ENCODE peak calls at places on chromosomes 16 and 17, in eight cellular contexts. B, E, Z, F, Q, H, G and R are unnamed samples. For H3K27me3 and H3K4me1, the result is how much of the 10 kb centered on the place peaks cover.

GRCh38 chr17:77883213-77883650 is 75.3 kb upstream of the TNRC6C start:
- DNase-seq in B (peak), E (no peak), Z (no peak), F (no peak), Q (no peak), H (no peak), G (no peak), R (no peak)

GRCh38 chr17:76681222-76682137 is 29.3 kb downstream of the MXRA7 start:
- DNase-seq in B (peak), E (peak), Z (peak), F (peak), Q (peak), H (peak), G (peak), R (peak)

GRCh38 chr16:85514601-85515318 is 98.4 kb upstream of the GSE1 start:
- DNase-seq in B (peak), E (peak), Z (peak), F (no peak), Q (peak), H (no peak), G (peak), R (peak)

GRCh38 chr16:72241930-72242329 is 70.0 kb upstream of the PMFBP1 start:
- DNase-seq in B (no peak), E (peak), Z (peak), F (no peak), Q (no peak), H (peak), G (no peak), R (peak)

GRCh38 chr17:43418441-43419374 is 19.9 kb downstream of the ARL4D start:
- DNase-seq in B (peak), E (peak), Z (peak), F (no peak), Q (peak), H (peak), G (no peak), R (peak)

GRCh38 chr16:24999856-25000447 is 15.2 kb downstream of the ARHGAP17 start:
- DNase-seq in B (no peak), E (no peak), Z (no peak), F (no peak), Q (no peak), H (peak), G (peak), R (peak)

GRCh38 chr17:16999931-17000625 is 28.2 kb upstream of the TNFRSF13B start:
- DNase-seq in B (no peak), E (no peak), Z (no peak), F (no peak), Q (no peak), H (no peak), G (no peak), R (no peak)

GRCh38 chr16:68658974-68659360 is 13.9 kb downstream of the CDH3 start:
- DNase-seq in B (no peak), E (no peak), Z (no peak), F (no peak), Q (no peak), H (no peak), G (no peak), R (no peak)

GRCh38 chr16:30628628-30629342 is 18.6 kb upstream of the ZNF689 start:
- DNase-seq in B (peak), E (peak), Z (peak), F (no peak), Q (peak), H (peak), G (peak), R (peak)

GRCh38 chr17:33778505-33779398 is 476.3 kb upstream of the CCL2 start:
- DNase-seq in B (no peak), E (peak), Z (peak), F (peak), Q (peak), H (peak), G (peak), R (peak)

GRCh38 chr17:68368387-68368786 is 77.1 kb downstream of the ARSG start:
- DNase-seq in B (no peak), E (no peak), Z (no peak), F (no peak), Q (no peak), H (no peak), G (no peak), R (no peak)

GRCh38 chr16:13453938-13454553 is 465.9 kb upstream of the ERCC4 start:
- DNase-seq in B (no peak), E (no peak), Z (peak), F (no peak), Q (peak), H (peak), G (peak), R (peak)

GRCh38 chr17:32206816-32207215 is 58.8 kb upstream of the RHBDL3 start:
- DNase-seq in B (no peak), E (peak), Z (no peak), F (no peak), Q (no peak), H (no peak), G (no peak), R (no peak)

GRCh38 chr16:21125191-21125590 is 25.5 kb downstream of the DNAH3 start:
- DNase-seq in B (no peak), E (no peak), Z (no peak), F (no peak), Q (no peak), H (no peak), G (no peak), R (no peak)

GRCh38 chr17:17395246-17395802 is 81.5 kb upstream of the MED9 start:
- DNase-seq in B (peak), E (no peak), Z (no peak), F (no peak), Q (no peak), H (no peak), G (no peak), R (no peak)

GRCh38 chr16:1509307-1510221 is 16.4 kb downstream of the TELO2 start:
- DNase-seq in B (peak), E (no peak), Z (no peak), F (no peak), Q (no peak), H (peak), G (no peak), R (no peak)

GRCh38 chr16:1510941-1511351 is 17.8 kb downstream of the TELO2 start:
- DNase-seq in B (no peak), E (no peak), Z (no peak), F (no peak), Q (no peak), H (no peak), G (no peak), R (no peak)

GRCh38 chr16:1510272-1510671 is 17.1 kb downstream of the TELO2 start:
- DNase-seq in B (no peak), E (no peak), Z (no peak), F (no peak), Q (no peak), H (no peak), G (no peak), R (no peak)

GRCh38 chr16:1506494-1507213 is 13.5 kb downstream of the TELO2 start:
- DNase-seq in B (no peak), E (no peak), Z (no peak), F (no peak), Q (no peak), H (no peak), G (no peak), R (no peak)

GRCh38 chr16:1508494-1509167 is 15.5 kb downstream of the TELO2 start:
- DNase-seq in B (no peak), E (no peak), Z (no peak), F (no peak), Q (no peak), H (no peak), G (no peak), R (no peak)
- H3K27ac ChIP-seq in B (peak), E (no peak), Z (no peak), F (no peak), Q (no peak), H (peak), G (no peak), R (no peak)

GRCh38 chr17:57284984-57285646 is 28.8 kb downstream of the MSI2 start:
- DNase-seq in B (no peak), E (no peak), Z (no peak), F (no peak), Q (peak), H (no peak), G (no peak), R (no peak)
- H3K27me3 ChIP-seq in B (under half), E (under half), Z (under half), F (under half), Q (under half), H (under half), G (under half), R (under half)

GRCh38 chr16:22926105-22926751 is 112.3 kb downstream of the HS3ST2 start:
- DNase-seq in B (peak), E (no peak), Z (no peak), F (no peak), Q (no peak), H (peak), G (no peak), R (no peak)
- H3K4me1 ChIP-seq in B (under half), E (under half), Z (under half), F (under half), Q (under half), H (under half), G (under half), R (under half)

GRCh38 chr17:49360796-49361128 is 1.3 kb downstream of the ZNF652 start:
- DNase-seq in B (no peak), E (no peak), Z (no peak), F (no peak), Q (no peak), H (no peak), G (no peak), R (peak)
- H3K27ac ChIP-seq in B (peak), E (peak), Z (peak), F (no peak), Q (no peak), H (peak), G (peak), R (peak)

DNA sequence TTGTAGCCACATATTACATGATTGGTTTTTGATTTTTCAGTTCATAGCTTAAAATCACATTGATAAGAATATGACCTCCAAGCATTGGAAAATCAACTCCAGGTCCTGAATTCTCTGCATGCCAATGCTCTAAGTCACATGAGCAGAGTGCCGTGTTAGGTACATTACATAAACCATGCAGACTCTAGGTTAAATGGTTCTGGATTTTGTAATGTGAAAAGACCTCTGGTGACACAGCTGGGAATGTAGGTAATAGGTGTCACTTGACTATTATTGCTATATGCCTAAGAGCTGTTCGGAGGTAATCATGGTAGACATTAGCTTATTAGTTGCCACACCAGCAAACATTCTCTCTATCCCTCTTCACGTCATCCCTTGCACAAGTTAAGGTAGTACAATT is 231.1 kb upstream of the SALL1 start:
- DNase-seq in B (no peak), E (no peak), Z (no peak), F (no peak), Q (no peak), H (no peak), G (no peak), R (peak)
- H3K27me3 ChIP-seq in B (under half), E (under half), Z (under half), F (under half), Q (under half), H (under half), G (under half), R (under half)

GRCh38 chr17:45313927-45314760 is 2.7 kb downstream of the MAP3K14 start:
- DNase-seq in B (no peak), E (no peak), Z (no peak), F (no peak), Q (no peak), H (no peak), G (no peak), R (no peak)
- H3K4me1 ChIP-seq in B (half or more), E (under half), Z (under half), F (under half), Q (under half), H (under half), G (half or more), R (half or more)

DNA sequence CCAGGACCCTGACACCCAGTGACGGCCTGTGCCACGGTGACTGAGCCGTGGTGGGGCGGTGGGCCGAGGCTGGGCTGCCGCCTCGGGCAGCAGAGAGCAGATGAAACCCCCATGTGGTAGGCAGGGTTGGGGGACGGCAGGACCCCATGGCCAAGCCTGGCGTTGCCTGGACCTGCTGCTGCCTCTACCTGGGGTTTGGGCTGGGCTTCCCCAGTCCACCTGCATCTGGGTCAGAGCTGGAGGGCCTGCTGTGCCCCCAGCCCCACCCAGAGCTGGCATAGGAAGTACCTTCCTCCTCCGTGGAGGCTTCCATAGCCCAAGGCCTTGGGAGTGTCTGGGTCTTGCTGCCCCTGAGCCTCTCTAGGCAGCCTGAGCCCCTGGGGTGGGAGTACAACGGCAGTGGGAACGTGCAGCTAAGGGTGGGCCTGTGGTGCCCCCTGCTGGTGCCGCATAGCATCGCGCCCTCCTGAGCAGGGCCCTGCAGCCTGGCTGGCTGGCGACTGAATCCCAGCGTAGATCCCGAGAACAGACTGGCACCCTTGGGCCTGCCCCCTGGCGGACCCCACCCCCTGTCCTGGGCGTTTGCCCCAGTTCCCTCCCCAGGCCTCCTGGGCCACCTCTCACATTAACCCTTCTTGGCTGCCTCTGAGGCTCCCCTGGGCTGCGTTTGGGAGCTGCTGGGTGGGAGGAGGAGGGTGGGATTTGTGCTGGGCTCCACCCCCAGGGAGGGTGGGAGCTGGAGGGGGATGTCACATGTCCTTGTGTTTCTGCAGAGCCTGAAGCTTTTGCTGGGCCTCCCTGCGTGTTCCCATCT is 12.6 kb upstream of the ATP6V0C start:
- DNase-seq in B (peak), E (peak), Z (peak), F (peak), Q (peak), H (peak), G (peak), R (peak)
- H3K27ac ChIP-seq in B (no peak), E (no peak), Z (peak), F (no peak), Q (no peak), H (no peak), G (no peak), R (peak)

DNA sequence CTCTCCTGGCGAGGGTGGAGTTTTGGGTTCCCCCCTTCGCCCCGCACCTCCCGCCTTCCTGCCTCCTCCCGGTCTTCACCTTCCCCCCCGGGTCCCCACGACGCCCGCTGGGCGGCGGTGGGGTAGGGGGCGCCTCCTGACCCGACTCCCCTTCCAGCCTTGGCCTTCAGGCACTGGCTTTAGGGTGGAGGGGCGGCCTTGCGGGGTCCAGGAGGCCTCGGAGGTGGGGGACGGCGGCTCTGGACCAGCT is 2.4 kb downstream of the SLC16A3 start:
- DNase-seq in B (no peak), E (no peak), Z (no peak), F (no peak), Q (no peak), H (no peak), G (no peak), R (no peak)
- H3K27me3 ChIP-seq in B (under half), E (under half), Z (under half), F (half or more), Q (under half), H (under half), G (under half), R (under half)

GRCh38 chr17:48840441-48840840 is 9.6 kb downstream of the CALCOCO2 start:
- DNase-seq in B (no peak), E (no peak), Z (no peak), F (no peak), Q (no peak), H (no peak), G (no peak), R (no peak)
- H3K4me1 ChIP-seq in B (half or more), E (under half), Z (under half), F (under half), Q (under half), H (under half), G (half or more), R (under half)

DNA sequence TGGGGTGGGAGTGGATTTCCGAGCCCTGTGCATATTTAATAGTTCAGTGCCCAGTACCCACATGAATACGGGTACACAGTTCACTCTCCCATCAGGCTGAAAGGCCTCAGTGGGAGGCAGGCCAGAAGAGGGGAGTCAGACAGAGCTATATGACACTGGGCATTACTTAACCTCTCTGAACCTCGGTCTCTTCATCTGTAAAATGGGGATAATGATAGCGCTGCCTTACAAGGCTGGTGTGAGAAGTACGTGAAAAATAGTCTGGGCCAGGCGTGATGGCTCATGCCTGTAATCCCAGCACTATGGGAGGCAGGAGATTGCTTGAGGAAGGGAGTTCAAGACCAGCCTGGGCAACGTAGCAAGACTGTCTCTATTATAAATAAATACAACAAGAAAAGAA is 3.6 kb downstream of the GPRC5B start:
- DNase-seq in B (no peak), E (no peak), Z (no peak), F (no peak), Q (no peak), H (no peak), G (no peak), R (no peak)
- H3K27ac ChIP-seq in B (no peak), E (no peak), Z (no peak), F (peak), Q (no peak), H (no peak), G (no peak), R (no peak)